ENCODE peak calls at places on chromosomes 12 and 14, in ten cellular contexts. One of them, this sample, is unnamed.

GRCh38 chr14:75849496-75849895 is 132.3 kb downstream of the TGFB3 start:
- DNase-seq in fibroblast of the aortic adventitia: no peak
- DNase-seq in pancreas: no peak
- DNase-seq in CD4-positive, alpha-beta T cell: no peak
- DNase-seq in stromal cell of bone marrow: no peak
- DNase-seq in amniotic epithelial cell: no peak
- DNase-seq in fibroblast of pulmonary artery: no peak
- DNase-seq in HEK293T: no peak
- DNase-seq in H7: no peak
- DNase-seq in activated naive CD4-positive, alpha-beta T cell treated with anti-CD3 and anti-CD28 coated beads, Interleukin-2, amount 50 U/mL, for 16 hours: no peak
- DNase-seq in this sample: no peak

GRCh38 chr12:5307065-5307464 is 124.8 kb upstream of the NTF3 start:
- DNase-seq in HEK293T: no peak
- DNase-seq in CD4-positive, alpha-beta T cell: no peak
- DNase-seq in amniotic epithelial cell: no peak
- DNase-seq in activated naive CD4-positive, alpha-beta T cell treated with anti-CD3 and anti-CD28 coated beads, Interleukin-2, amount 50 U/mL, for 16 hours: no peak
- DNase-seq in fibroblast of pulmonary artery: no peak
- DNase-seq in pancreas: no peak
- DNase-seq in fibroblast of the aortic adventitia: no peak
- DNase-seq in stromal cell of bone marrow: no peak
- DNase-seq in H7: no peak
- DNase-seq in this sample: no peak

GRCh38 chr14:100303925-100304324 is 2.3 kb downstream of the SLC25A29 start:
- DNase-seq in pancreas: no peak
- DNase-seq in fibroblast of the aortic adventitia: no peak
- DNase-seq in CD4-positive, alpha-beta T cell: no peak
- DNase-seq in fibroblast of pulmonary artery: no peak
- DNase-seq in stromal cell of bone marrow: no peak
- DNase-seq in H7: peak; percentile 86
- DNase-seq in HEK293T: no peak
- DNase-seq in amniotic epithelial cell: no peak
- DNase-seq in activated naive CD4-positive, alpha-beta T cell treated with anti-CD3 and anti-CD28 coated beads, Interleukin-2, amount 50 U/mL, for 16 hours: no peak
- DNase-seq in this sample: no peak

GRCh38 chr12:109967383-109968031 is 28.7 kb downstream of the GIT2 start:
- DNase-seq in HEK293T: no peak
- DNase-seq in CD4-positive, alpha-beta T cell: no peak
- DNase-seq in amniotic epithelial cell: no peak
- DNase-seq in stromal cell of bone marrow: no peak
- DNase-seq in pancreas: no peak
- DNase-seq in fibroblast of pulmonary artery: no peak
- DNase-seq in H7: no peak
- DNase-seq in fibroblast of the aortic adventitia: no peak
- DNase-seq in activated naive CD4-positive, alpha-beta T cell treated with anti-CD3 and anti-CD28 coated beads, Interleukin-2, amount 50 U/mL, for 16 hours: no peak
- DNase-seq in this sample: no peak

GRCh38 chr12:52338241-52338960 is 17.2 kb upstream of the KRT83 start:
- DNase-seq in amniotic epithelial cell: no peak
- DNase-seq in fibroblast of the aortic adventitia: no peak
- DNase-seq in H7: no peak
- DNase-seq in stromal cell of bone marrow: no peak
- DNase-seq in HEK293T: no peak
- DNase-seq in pancreas: no peak
- DNase-seq in fibroblast of pulmonary artery: no peak
- DNase-seq in CD4-positive, alpha-beta T cell: no peak
- DNase-seq in activated naive CD4-positive, alpha-beta T cell treated with anti-CD3 and anti-CD28 coated beads, Interleukin-2, amount 50 U/mL, for 16 hours: no peak
- DNase-seq in this sample: no peak

GRCh38 chr12:58647495-58647894 is 272.8 kb downstream of the LRIG3 start:
- DNase-seq in stromal cell of bone marrow: no peak
- DNase-seq in H7: no peak
- DNase-seq in fibroblast of the aortic adventitia: peak; percentile 35
- DNase-seq in CD4-positive, alpha-beta T cell: no peak
- DNase-seq in amniotic epithelial cell: peak; percentile 14
- DNase-seq in fibroblast of pulmonary artery: peak; percentile 35
- DNase-seq in HEK293T: no peak
- DNase-seq in activated naive CD4-positive, alpha-beta T cell treated with anti-CD3 and anti-CD28 coated beads, Interleukin-2, amount 50 U/mL, for 16 hours: no peak
- DNase-seq in pancreas: no peak
- DNase-seq in this sample: no peak

GRCh38 chr14:75542585-75543091 is 20.4 kb downstream of the BATF start:
- DNase-seq in fibroblast of pulmonary artery: peak; percentile 85
- DNase-seq in HEK293T: no peak
- DNase-seq in H7: peak; percentile 63
- DNase-seq in amniotic epithelial cell: peak; percentile 74
- DNase-seq in pancreas: no peak
- DNase-seq in CD4-positive, alpha-beta T cell: peak; percentile 66
- DNase-seq in fibroblast of the aortic adventitia: peak; percentile 60
- DNase-seq in stromal cell of bone marrow: no peak
- DNase-seq in activated naive CD4-positive, alpha-beta T cell treated with anti-CD3 and anti-CD28 coated beads, Interleukin-2, amount 50 U/mL, for 16 hours: peak; percentile 84
- DNase-seq in this sample: peak; percentile 23

GRCh38 chr12:130031571-130032189 is 127.9 kb upstream of the TMEM132D start:
- DNase-seq in fibroblast of pulmonary artery: peak; percentile 17
- DNase-seq in pancreas: peak; percentile 82
- DNase-seq in HEK293T: peak; percentile 73
- DNase-seq in CD4-positive, alpha-beta T cell: peak; percentile 38
- DNase-seq in H7: peak; percentile 90
- DNase-seq in fibroblast of the aortic adventitia: no peak
- DNase-seq in amniotic epithelial cell: no peak
- DNase-seq in activated naive CD4-positive, alpha-beta T cell treated with anti-CD3 and anti-CD28 coated beads, Interleukin-2, amount 50 U/mL, for 16 hours: peak; percentile 56
- DNase-seq in stromal cell of bone marrow: no peak
- DNase-seq in this sample: peak; percentile 71

GRCh38 chr14:55756563-55756962 is 176.6 kb downstream of the KTN1 start:
- DNase-seq in amniotic epithelial cell: no peak
- DNase-seq in HEK293T: no peak
- DNase-seq in CD4-positive, alpha-beta T cell: no peak
- DNase-seq in H7: no peak
- DNase-seq in pancreas: no peak
- DNase-seq in stromal cell of bone marrow: no peak
- DNase-seq in fibroblast of pulmonary artery: no peak
- DNase-seq in fibroblast of the aortic adventitia: no peak
- DNase-seq in activated naive CD4-positive, alpha-beta T cell treated with anti-CD3 and anti-CD28 coated beads, Interleukin-2, amount 50 U/mL, for 16 hours: no peak
- DNase-seq in this sample: no peak

GRCh38 chr14:104530651-104531050 is 48.9 kb upstream of the C14orf180 start:
- DNase-seq in activated naive CD4-positive, alpha-beta T cell treated with anti-CD3 and anti-CD28 coated beads, Interleukin-2, amount 50 U/mL, for 16 hours: no peak
- DNase-seq in amniotic epithelial cell: no peak
- DNase-seq in pancreas: no peak
- DNase-seq in fibroblast of pulmonary artery: no peak
- DNase-seq in stromal cell of bone marrow: no peak
- DNase-seq in CD4-positive, alpha-beta T cell: no peak
- DNase-seq in HEK293T: no peak
- DNase-seq in H7: no peak
- DNase-seq in fibroblast of the aortic adventitia: no peak
- DNase-seq in this sample: no peak

GRCh38 chr12:71661977-71662522 is 1.6 kb downstream of the ZFC3H1 start:
- DNase-seq in activated naive CD4-positive, alpha-beta T cell treated with anti-CD3 and anti-CD28 coated beads, Interleukin-2, amount 50 U/mL, for 16 hours: no peak
- DNase-seq in fibroblast of the aortic adventitia: peak; percentile 91
- DNase-seq in pancreas: no peak
- DNase-seq in stromal cell of bone marrow: peak; percentile 2
- DNase-seq in amniotic epithelial cell: peak; percentile 92
- DNase-seq in H7: no peak
- DNase-seq in HEK293T: no peak
- DNase-seq in fibroblast of pulmonary artery: peak; percentile 82
- DNase-seq in CD4-positive, alpha-beta T cell: no peak
- DNase-seq in this sample: peak; percentile 22

GRCh38 chr12:4643747-4644146 is 5.1 kb downstream of the AKAP3 start:
- DNase-seq in stromal cell of bone marrow: no peak
- DNase-seq in HEK293T: no peak
- DNase-seq in fibroblast of pulmonary artery: no peak
- DNase-seq in pancreas: no peak
- DNase-seq in amniotic epithelial cell: no peak
- DNase-seq in CD4-positive, alpha-beta T cell: no peak
- DNase-seq in H7: no peak
- DNase-seq in fibroblast of the aortic adventitia: no peak
- DNase-seq in activated naive CD4-positive, alpha-beta T cell treated with anti-CD3 and anti-CD28 coated beads, Interleukin-2, amount 50 U/mL, for 16 hours: no peak
- DNase-seq in this sample: no peak

GRCh38 chr12:80412343-80412953 is 31.6 kb upstream of the PTPRQ start:
- DNase-seq in HEK293T: peak; percentile 25
- DNase-seq in CD4-positive, alpha-beta T cell: no peak
- DNase-seq in amniotic epithelial cell: peak; percentile 55
- DNase-seq in H7: peak; percentile 17
- DNase-seq in fibroblast of pulmonary artery: peak; percentile 76
- DNase-seq in activated naive CD4-positive, alpha-beta T cell treated with anti-CD3 and anti-CD28 coated beads, Interleukin-2, amount 50 U/mL, for 16 hours: no peak
- DNase-seq in stromal cell of bone marrow: peak; percentile 47
- DNase-seq in fibroblast of the aortic adventitia: peak; percentile 79
- DNase-seq in pancreas: no peak
- DNase-seq in this sample: peak; percentile 42

GRCh38 chr12:56522486-56523193 is 1.0 kb downstream of the RBMS2 start:
- DNase-seq in amniotic epithelial cell: peak; percentile 38
- DNase-seq in stromal cell of bone marrow: no peak
- DNase-seq in CD4-positive, alpha-beta T cell: no peak
- DNase-seq in fibroblast of the aortic adventitia: peak; percentile 46
- DNase-seq in pancreas: no peak
- DNase-seq in fibroblast of pulmonary artery: peak; percentile 28
- DNase-seq in H7: no peak
- DNase-seq in activated naive CD4-positive, alpha-beta T cell treated with anti-CD3 and anti-CD28 coated beads, Interleukin-2, amount 50 U/mL, for 16 hours: no peak
- DNase-seq in HEK293T: no peak
- DNase-seq in this sample: peak; percentile 12

GRCh38 chr14:75469606-75470237 is 41.9 kb downstream of the JDP2 start:
- DNase-seq in HEK293T: no peak
- DNase-seq in activated naive CD4-positive, alpha-beta T cell treated with anti-CD3 and anti-CD28 coated beads, Interleukin-2, amount 50 U/mL, for 16 hours: no peak
- DNase-seq in fibroblast of the aortic adventitia: no peak
- DNase-seq in fibroblast of pulmonary artery: no peak
- DNase-seq in CD4-positive, alpha-beta T cell: no peak
- DNase-seq in H7: no peak
- DNase-seq in pancreas: peak; percentile 94
- DNase-seq in amniotic epithelial cell: no peak
- DNase-seq in stromal cell of bone marrow: no peak
- DNase-seq in this sample: no peak

GRCh38 chr12:106070147-106070546 is 68.6 kb downstream of the NUAK1 start:
- DNase-seq in CD4-positive, alpha-beta T cell: no peak
- DNase-seq in activated naive CD4-positive, alpha-beta T cell treated with anti-CD3 and anti-CD28 coated beads, Interleukin-2, amount 50 U/mL, for 16 hours: no peak
- DNase-seq in pancreas: no peak
- DNase-seq in amniotic epithelial cell: no peak
- DNase-seq in fibroblast of pulmonary artery: no peak
- DNase-seq in HEK293T: no peak
- DNase-seq in H7: no peak
- DNase-seq in fibroblast of the aortic adventitia: no peak
- DNase-seq in stromal cell of bone marrow: no peak
- DNase-seq in this sample: no peak

GRCh38 chr12:101855364-101855884 is 22.0 kb upstream of the DRAM1 start:
- DNase-seq in H7: no peak
- DNase-seq in HEK293T: no peak
- DNase-seq in fibroblast of pulmonary artery: peak; percentile 24
- DNase-seq in pancreas: no peak
- DNase-seq in fibroblast of the aortic adventitia: peak; percentile 63
- DNase-seq in amniotic epithelial cell: peak; percentile 55
- DNase-seq in stromal cell of bone marrow: no peak
- DNase-seq in CD4-positive, alpha-beta T cell: no peak
- DNase-seq in activated naive CD4-positive, alpha-beta T cell treated with anti-CD3 and anti-CD28 coated beads, Interleukin-2, amount 50 U/mL, for 16 hours: no peak
- DNase-seq in this sample: peak; percentile 76

GRCh38 chr12:120813588-120814153 is 88.0 kb downstream of the ACADS start:
- DNase-seq in activated naive CD4-positive, alpha-beta T cell treated with anti-CD3 and anti-CD28 coated beads, Interleukin-2, amount 50 U/mL, for 16 hours: no peak
- DNase-seq in HEK293T: no peak
- DNase-seq in amniotic epithelial cell: no peak
- DNase-seq in stromal cell of bone marrow: no peak
- DNase-seq in CD4-positive, alpha-beta T cell: no peak
- DNase-seq in H7: no peak
- DNase-seq in fibroblast of the aortic adventitia: no peak
- DNase-seq in fibroblast of pulmonary artery: no peak
- DNase-seq in pancreas: no peak
- DNase-seq in this sample: no peak

GRCh38 chr12:16389594-16389993 is 42.1 kb downstream of the MGST1 start:
- DNase-seq in pancreas: no peak
- DNase-seq in stromal cell of bone marrow: peak; percentile 34
- DNase-seq in activated naive CD4-positive, alpha-beta T cell treated with anti-CD3 and anti-CD28 coated beads, Interleukin-2, amount 50 U/mL, for 16 hours: no peak
- DNase-seq in amniotic epithelial cell: peak; percentile 94
- DNase-seq in CD4-positive, alpha-beta T cell: no peak
- DNase-seq in H7: no peak
- DNase-seq in HEK293T: no peak
- DNase-seq in fibroblast of the aortic adventitia: peak; percentile 80
- DNase-seq in fibroblast of pulmonary artery: peak; percentile 62
- DNase-seq in this sample: no peak

GRCh38 chr14:67270354-67270753 is 29.1 kb downstream of the PALS1 start:
- DNase-seq in amniotic epithelial cell: no peak
- DNase-seq in activated naive CD4-positive, alpha-beta T cell treated with anti-CD3 and anti-CD28 coated beads, Interleukin-2, amount 50 U/mL, for 16 hours: no peak
- DNase-seq in fibroblast of pulmonary artery: no peak
- DNase-seq in fibroblast of the aortic adventitia: no peak
- DNase-seq in CD4-positive, alpha-beta T cell: no peak
- DNase-seq in HEK293T: no peak
- DNase-seq in pancreas: no peak
- DNase-seq in stromal cell of bone marrow: no peak
- DNase-seq in H7: no peak
- DNase-seq in this sample: no peak

GRCh38 chr12:84502907-84503787 is 409.5 kb downstream of the SLC6A15 start:
- DNase-seq in pancreas: no peak
- DNase-seq in amniotic epithelial cell: peak; percentile 63
- DNase-seq in HEK293T: peak; percentile 60
- DNase-seq in fibroblast of pulmonary artery: peak; percentile 75
- DNase-seq in activated naive CD4-positive, alpha-beta T cell treated with anti-CD3 and anti-CD28 coated beads, Interleukin-2, amount 50 U/mL, for 16 hours: no peak
- DNase-seq in CD4-positive, alpha-beta T cell: no peak
- DNase-seq in stromal cell of bone marrow: peak; percentile 49
- DNase-seq in fibroblast of the aortic adventitia: peak; percentile 83
- DNase-seq in H7: peak; percentile 1
- DNase-seq in this sample: peak; percentile 8

GRCh38 chr12:57171668-57172067 is 24.2 kb upstream of the LRP1-AS start:
- DNase-seq in fibroblast of pulmonary artery: peak; percentile 47
- DNase-seq in stromal cell of bone marrow: peak; percentile 82
- DNase-seq in HEK293T: no peak
- DNase-seq in amniotic epithelial cell: peak; percentile 88
- DNase-seq in pancreas: no peak
- DNase-seq in CD4-positive, alpha-beta T cell: no peak
- DNase-seq in fibroblast of the aortic adventitia: peak; percentile 87
- DNase-seq in H7: no peak
- DNase-seq in activated naive CD4-positive, alpha-beta T cell treated with anti-CD3 and anti-CD28 coated beads, Interleukin-2, amount 50 U/mL, for 16 hours: no peak
- DNase-seq in this sample: no peak

GRCh38 chr14:105602243-105602750 is 75.9 kb downstream of the TMEM121 start:
- DNase-seq in H7: no peak
- DNase-seq in fibroblast of the aortic adventitia: no peak
- DNase-seq in HEK293T: no peak
- DNase-seq in amniotic epithelial cell: no peak
- DNase-seq in pancreas: peak; percentile 31
- DNase-seq in activated naive CD4-positive, alpha-beta T cell treated with anti-CD3 and anti-CD28 coated beads, Interleukin-2, amount 50 U/mL, for 16 hours: no peak
- DNase-seq in CD4-positive, alpha-beta T cell: no peak
- DNase-seq in fibroblast of pulmonary artery: no peak
- DNase-seq in stromal cell of bone marrow: no peak
- DNase-seq in this sample: no peak

GRCh38 chr12:19915392-19916192 is 452.7 kb upstream of the PDE3A start:
- DNase-seq in activated naive CD4-positive, alpha-beta T cell treated with anti-CD3 and anti-CD28 coated beads, Interleukin-2, amount 50 U/mL, for 16 hours: no peak
- DNase-seq in fibroblast of pulmonary artery: peak; percentile 83
- DNase-seq in fibroblast of the aortic adventitia: peak; percentile 72
- DNase-seq in CD4-positive, alpha-beta T cell: no peak
- DNase-seq in H7: peak; percentile 19
- DNase-seq in pancreas: no peak
- DNase-seq in amniotic epithelial cell: peak; percentile 69
- DNase-seq in HEK293T: peak; percentile 18
- DNase-seq in stromal cell of bone marrow: peak; percentile 39
- DNase-seq in this sample: no peak

GRCh38 chr14:69268763-69269162 is 8.8 kb downstream of the GALNT16 start:
- DNase-seq in pancreas: no peak
- DNase-seq in fibroblast of pulmonary artery: peak; percentile 37
- DNase-seq in stromal cell of bone marrow: peak; percentile 43
- DNase-seq in HEK293T: no peak
- DNase-seq in amniotic epithelial cell: peak; percentile 57
- DNase-seq in fibroblast of the aortic adventitia: peak; percentile 49
- DNase-seq in H7: no peak
- DNase-seq in CD4-positive, alpha-beta T cell: no peak
- DNase-seq in activated naive CD4-positive, alpha-beta T cell treated with anti-CD3 and anti-CD28 coated beads, Interleukin-2, amount 50 U/mL, for 16 hours: no peak
- DNase-seq in this sample: no peak

GRCh38 chr12:42143401-42144173 is 1.1 kb downstream of the GXYLT1 start:
- DNase-seq in pancreas: no peak
- DNase-seq in amniotic epithelial cell: peak; percentile 43
- DNase-seq in activated naive CD4-positive, alpha-beta T cell treated with anti-CD3 and anti-CD28 coated beads, Interleukin-2, amount 50 U/mL, for 16 hours: no peak
- DNase-seq in fibroblast of the aortic adventitia: peak; percentile 45
- DNase-seq in H7: peak; percentile 20
- DNase-seq in HEK293T: no peak
- DNase-seq in CD4-positive, alpha-beta T cell: no peak
- DNase-seq in stromal cell of bone marrow: no peak
- DNase-seq in fibroblast of pulmonary artery: peak; percentile 43
- DNase-seq in this sample: no peak

GRCh38 chr14:58922211-58922940 is 266.1 kb upstream of the DAAM1 start:
- DNase-seq in H7: no peak
- DNase-seq in HEK293T: no peak
- DNase-seq in CD4-positive, alpha-beta T cell: no peak
- DNase-seq in amniotic epithelial cell: peak; percentile 76
- DNase-seq in fibroblast of the aortic adventitia: no peak
- DNase-seq in fibroblast of pulmonary artery: peak; percentile 36
- DNase-seq in stromal cell of bone marrow: no peak
- DNase-seq in pancreas: no peak
- DNase-seq in activated naive CD4-positive, alpha-beta T cell treated with anti-CD3 and anti-CD28 coated beads, Interleukin-2, amount 50 U/mL, for 16 hours: no peak
- DNase-seq in this sample: no peak

GRCh38 chr12:49553512-49554088 is 14.3 kb downstream of the MCRS1 start:
- DNase-seq in CD4-positive, alpha-beta T cell: no peak
- DNase-seq in HEK293T: peak; percentile 54
- DNase-seq in stromal cell of bone marrow: no peak
- DNase-seq in H7: peak; percentile 89
- DNase-seq in amniotic epithelial cell: peak; percentile 27
- DNase-seq in activated naive CD4-positive, alpha-beta T cell treated with anti-CD3 and anti-CD28 coated beads, Interleukin-2, amount 50 U/mL, for 16 hours: no peak
- DNase-seq in fibroblast of pulmonary artery: peak; percentile 22
- DNase-seq in fibroblast of the aortic adventitia: no peak
- DNase-seq in pancreas: no peak
- DNase-seq in this sample: peak; percentile 50

This sample was measured in K562.